ENCODE peak calls at places on chromosomes 12 and 14, in six cellular contexts. P, X, Z, F, O and T are unnamed samples.

GRCh38 chr12:66004922-66005703 is 125.4 kb downstream of the LLPH start:
- DNase-seq in P (no peak), X (no peak), Z (no peak), F (no peak), O (no peak), T (no peak)

GRCh38 chr12:108798551-108799221 is 58.7 kb downstream of the SSH1 start:
- DNase-seq in P (no peak), X (no peak), Z (no peak), F (no peak), O (no peak), T (peak; percentile 49)

GRCh38 chr12:46559311-46559710 is 186.7 kb upstream of the SLC38A2 start:
- DNase-seq in P (no peak), X (no peak), Z (no peak), F (no peak), O (no peak), T (no peak)

GRCh38 chr12:108119974-108120862 is 8.9 kb upstream of the WSCD2 start:
- DNase-seq in P (no peak), X (no peak), Z (no peak), F (no peak), O (no peak), T (no peak)

GRCh38 chr12:88924162-88924561 is 343.9 kb upstream of the KITLG start:
- DNase-seq in P (no peak), X (no peak), Z (no peak), F (no peak), O (no peak), T (no peak)

GRCh38 chr12:112182499-112182898 is 57.1 kb downstream of the TRAFD1 start:
- DNase-seq in P (no peak), X (no peak), Z (no peak), F (no peak), O (no peak), T (no peak)

GRCh38 chr12:93025145-93026103 is 96.3 kb upstream of the EEA1 start:
- DNase-seq in P (peak; percentile 73), X (no peak), Z (no peak), F (peak; percentile 28), O (peak; percentile 36), T (no peak)

GRCh38 chr12:54526800-54527630 is 22.4 kb upstream of the PDE1B start:
- DNase-seq in P (peak; percentile 80), X (no peak), Z (no peak), F (peak; percentile 67), O (peak; percentile 82), T (peak; percentile 12)

GRCh38 chr14:33909380-33910084 is 41.3 kb downstream of the EGLN3 start:
- DNase-seq in P (no peak), X (no peak), Z (no peak), F (no peak), O (no peak), T (no peak)

GRCh38 chr12:68932701-68933563 is at the start of gene CPM:
- DNase-seq in P (peak; percentile 53), X (peak; percentile 62), Z (peak; percentile 66), F (peak; percentile 87), O (peak; percentile 86), T (peak; percentile 78)

GRCh38 chr14:85536835-85537195 is 6.9 kb downstream of the FLRT2 start:
- DNase-seq in P (no peak), X (no peak), Z (no peak), F (no peak), O (no peak), T (no peak)

GRCh38 chr12:131221061-131221945 is 267.6 kb downstream of the ADGRD1 start:
- DNase-seq in P (no peak), X (no peak), Z (no peak), F (no peak), O (no peak), T (no peak)

GRCh38 chr12:90829044-90829443 is 125.9 kb downstream of the CCER1 start:
- DNase-seq in P (no peak), X (no peak), Z (no peak), F (no peak), O (no peak), T (no peak)

GRCh38 chr12:119589087-119589486 is 4.5 kb upstream of the TMEM233 start:
- DNase-seq in P (no peak), X (no peak), Z (no peak), F (no peak), O (no peak), T (no peak)

GRCh38 chr14:21494902-21495762 is 16.0 kb downstream of the METTL3 start:
- DNase-seq in P (peak; percentile 61), X (no peak), Z (no peak), F (no peak), O (no peak), T (no peak)

GRCh38 chr12:46224401-46224800 is 44.4 kb downstream of the SLC38A1 start:
- DNase-seq in P (no peak), X (peak; percentile 68), Z (no peak), F (no peak), O (no peak), T (peak; percentile 93)

GRCh38 chr14:50768693-50769092 is 62.3 kb downstream of the NIN start:
- DNase-seq in P (no peak), X (no peak), Z (no peak), F (no peak), O (no peak), T (no peak)

GRCh38 chr12:71476513-71476912 is 36.9 kb downstream of the LGR5 start:
- DNase-seq in P (no peak), X (no peak), Z (no peak), F (no peak), O (no peak), T (peak; percentile 86)

GRCh38 chr12:5428332-5429221 is 3.3 kb upstream of the NTF3 start:
- DNase-seq in P (peak; percentile 74), X (no peak), Z (no peak), F (peak; percentile 19), O (peak; percentile 70), T (no peak)

GRCh38 chr12:57783466-57783801 is 847 bp downstream of the TSFM start:
- DNase-seq in P (no peak), X (no peak), Z (no peak), F (no peak), O (no peak), T (no peak)

GRCh38 chr12:57781241-57781640 is 1.3 kb upstream of the TSFM start:
- DNase-seq in P (no peak), X (no peak), Z (no peak), F (no peak), O (no peak), T (no peak)

GRCh38 chr12:57781801-57782200 is 786 bp upstream of the TSFM start:
- DNase-seq in P (no peak), X (no peak), Z (no peak), F (no peak), O (no peak), T (no peak)

GRCh38 chr12:57782608-57783465 is at the start of gene TSFM:
- DNase-seq in P (peak; percentile 96), X (peak; percentile 96), Z (peak; percentile 93), F (peak; percentile 76), O (peak; percentile 97), T (peak; percentile 95)

GRCh38 chr12:57782243-57782607 is 362 bp upstream of the TSFM start:
- DNase-seq in P (no peak), X (no peak), Z (no peak), F (no peak), O (no peak), T (no peak)
- H3K4me3 ChIP-seq in P (no peak overlapping the region), X (peak overlapping the region; percentile 77), Z (peak overlapping the region; percentile 99), F (peak overlapping the region; percentile 69), O (no peak overlapping the region), T (peak overlapping the region; percentile 71)

DNA sequence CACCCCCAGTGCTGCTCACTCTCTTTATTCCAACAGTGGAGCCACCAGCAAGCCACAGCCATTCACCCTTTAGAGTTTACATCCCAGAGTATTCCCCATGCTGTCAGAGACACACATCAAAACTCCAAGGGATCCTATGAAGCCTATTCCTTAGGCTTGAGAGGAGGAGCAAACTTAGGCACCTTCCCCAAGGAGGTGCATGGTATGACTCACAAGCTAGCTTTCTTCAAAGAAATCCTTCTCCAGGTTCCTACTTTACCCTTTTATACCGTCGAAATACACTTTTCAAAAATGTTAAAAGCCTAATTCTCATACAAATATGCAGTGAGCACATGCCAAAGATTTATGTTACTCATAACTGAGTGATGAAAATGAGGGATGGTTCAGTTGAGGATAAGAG is 175.4 kb downstream of the ETNK1 start:
- DNase-seq in P (no peak), X (no peak), Z (no peak), F (no peak), O (no peak), T (no peak)
- H3K27me3 ChIP-seq in P (no peaks in the 10 kb centered on the region), X (no peaks in the 10 kb centered on the region), Z (no peaks in the 10 kb centered on the region), F (no peaks in the 10 kb centered on the region), O (no peaks in the 10 kb centered on the region), T (no peaks in the 10 kb centered on the region)

GRCh38 chr12:116050266-116050665 is 227.2 kb downstream of the MED13L start:
- DNase-seq in P (no peak), X (no peak), Z (no peak), F (no peak), O (no peak), T (no peak)

GRCh38 chr12:116053479-116054195 is 223.9 kb downstream of the MED13L start:
- DNase-seq in P (no peak), X (peak; percentile 69), Z (peak; percentile 65), F (no peak), O (no peak), T (peak; percentile 52)

GRCh38 chr12:116057356-116057755 is 220.1 kb downstream of the MED13L start:
- DNase-seq in P (no peak), X (no peak), Z (no peak), F (no peak), O (no peak), T (no peak)

GRCh38 chr12:116055895-116056607 is 221.4 kb downstream of the MED13L start:
- DNase-seq in P (no peak), X (no peak), Z (no peak), F (no peak), O (no peak), T (no peak)

DNA sequence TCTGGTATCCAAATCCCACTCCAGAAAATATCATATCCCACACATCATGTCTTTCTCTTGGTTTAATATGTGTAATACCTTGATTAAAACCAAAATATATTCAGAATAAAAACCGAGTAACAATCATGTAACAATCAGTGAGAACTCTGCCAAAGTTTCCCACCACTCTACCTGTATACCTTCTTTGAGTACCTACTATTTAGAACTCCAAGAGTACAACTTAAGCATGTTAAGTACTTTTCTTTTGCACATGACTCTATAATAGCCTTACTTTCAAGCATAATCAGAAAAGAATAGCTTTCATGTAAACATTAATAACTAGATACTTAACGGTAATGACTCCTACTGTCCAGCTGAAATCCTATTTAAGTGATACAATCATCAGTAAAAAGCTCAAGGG is 223.2 kb downstream of the MED13L start:
- DNase-seq in P (no peak), X (no peak), Z (no peak), F (no peak), O (no peak), T (no peak)
- H3K36me3 ChIP-seq in P (no peaks in the 10 kb centered on the region), X (no peaks in the 10 kb centered on the region), Z (no peaks in the 10 kb centered on the region), F (no peaks in the 10 kb centered on the region), O (no peaks in the 10 kb centered on the region), T (no peaks in the 10 kb centered on the region)

DNA sequence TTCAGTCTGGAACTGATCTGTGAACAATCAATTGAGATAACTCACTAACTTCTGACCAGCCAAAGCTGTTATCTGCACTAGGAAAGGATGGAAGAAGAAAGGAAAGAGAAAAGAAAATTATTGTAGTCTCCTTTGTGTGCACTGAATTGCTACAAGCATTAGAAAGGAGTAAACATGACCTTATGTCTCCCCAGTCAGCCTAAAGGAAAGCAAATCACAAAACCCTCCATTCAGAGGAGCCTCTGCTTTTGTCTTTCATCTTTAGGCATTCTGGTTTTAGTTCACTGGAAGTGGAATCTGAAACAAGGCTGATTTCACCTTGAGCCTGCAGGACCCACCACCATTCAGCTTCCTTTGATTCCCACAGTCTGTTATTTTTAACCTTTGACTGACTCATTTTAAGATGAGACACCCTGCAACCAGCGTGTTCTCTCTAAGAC is 26.0 kb downstream of the TBX3 start:
- DNase-seq in P (no peak), X (no peak), Z (no peak), F (no peak), O (no peak), T (no peak)
- H3K4me3 ChIP-seq in P (no peak overlapping the region), X (no peak overlapping the region), Z (no peak overlapping the region), F (no peak overlapping the region), O (no peak overlapping the region), T (no peak overlapping the region)